ENCODE peak calls at places on chromosomes 16 and 17, in eight cellular contexts. V is transverse colon; Z is CD8-positive, alpha-beta T cell; B is stimulated activated CD4-positive, alpha-beta T cell treated with anti-CD3 and anti-CD28 coated beads, Interleukin-4, amount 100 ng/mL, for 48 hours; D is head of caudate nucleus; A is NCI-H69; P is SHP77 treated with DMSO at 0.1 percent for 48 hours; K is ACHN. F is an unnamed sample.

GRCh38 chr17:62562656-62563055 is 64.8 kb upstream of the MRC2 start:
- DNase-seq in V (peak; percentile 13), Z (no peak), B (no peak), D (no peak), A (peak; percentile 57), P (no peak), K (peak; percentile 25), F (no peak)

GRCh38 chr17:82013772-82014321 is 8.8 kb downstream of the CENPX start:
- DNase-seq in V (no peak), Z (no peak), B (no peak), D (no peak), A (no peak), P (no peak), K (no peak), F (no peak)

GRCh38 chr17:5563451-5563850 is 20.9 kb downstream of the NLRP1 start:
- DNase-seq in V (no peak), Z (no peak), B (no peak), D (no peak), A (no peak), P (no peak), K (no peak), F (no peak)

GRCh38 chr16:75506567-75506966 is 11.3 kb upstream of the CHST6 start:
- DNase-seq in V (peak; percentile 55), Z (no peak), B (no peak), D (no peak), A (peak; percentile 1), P (no peak), K (no peak), F (no peak)

GRCh38 chr17:62900096-62900495 is 65.9 kb upstream of the TANC2 start:
- DNase-seq in V (no peak), Z (no peak), B (no peak), D (no peak), A (no peak), P (no peak), K (no peak), F (no peak)

GRCh38 chr17:66602659-66603363 is 232.1 kb upstream of the CACNG5 start:
- DNase-seq in V (no peak), Z (no peak), B (no peak), D (no peak), A (no peak), P (no peak), K (no peak), F (no peak)

GRCh38 chr17:57502696-57503307 is 242.3 kb downstream of the CCDC182 start:
- DNase-seq in V (no peak), Z (no peak), B (no peak), D (no peak), A (peak; percentile 85), P (no peak), K (no peak), F (no peak)

GRCh38 chr16:13939821-13940220 is 19.9 kb downstream of the ERCC4 start:
- DNase-seq in V (no peak), Z (no peak), B (no peak), D (no peak), A (no peak), P (no peak), K (no peak), F (no peak)

GRCh38 chr17:1168537-1169234 is 11.1 kb downstream of the ABR start:
- DNase-seq in V (no peak), Z (no peak), B (no peak), D (no peak), A (peak; percentile 85), P (no peak), K (no peak), F (no peak)

GRCh38 chr16:3637371-3637923 is 17.0 kb upstream of the DNASE1 start:
- DNase-seq in V (peak; percentile 59), Z (peak; percentile 30), B (peak; percentile 23), D (no peak), A (no peak), P (no peak), K (no peak), F (no peak)

GRCh38 chr16:87304951-87305350 is 12.2 kb downstream of the C16orf95 start:
- DNase-seq in V (no peak), Z (no peak), B (no peak), D (no peak), A (no peak), P (no peak), K (no peak), F (no peak)

GRCh38 chr16:12250578-12250977 is 274.0 kb downstream of the SNX29 start:
- DNase-seq in V (no peak), Z (no peak), B (no peak), D (no peak), A (no peak), P (no peak), K (no peak), F (no peak)

GRCh38 chr17:61809816-61810392 is 53.4 kb downstream of the BRIP1 start:
- DNase-seq in V (no peak), Z (no peak), B (no peak), D (no peak), A (peak; percentile 94), P (peak; percentile 36), K (no peak), F (no peak)

GRCh38 chr17:3710951-3711383 is 12.7 kb upstream of the HASPIN start:
- DNase-seq in V (peak; percentile 53), Z (peak; percentile 67), B (peak; percentile 42), D (no peak), A (no peak), P (no peak), K (peak; percentile 59), F (peak; percentile 70)

GRCh38 chr17:19569785-19570496 is 36.3 kb downstream of the SLC47A1 start:
- DNase-seq in V (peak; percentile 52), Z (no peak), B (no peak), D (no peak), A (no peak), P (no peak), K (no peak), F (no peak)

GRCh38 chr17:67819722-67820121 is 5.6 kb upstream of the BPTF start:
- DNase-seq in V (no peak), Z (no peak), B (no peak), D (no peak), A (no peak), P (no peak), K (no peak), F (no peak)

GRCh38 chr17:78462148-78462547 is 83.7 kb downstream of the PGS1 start:
- DNase-seq in V (no peak), Z (no peak), B (no peak), D (no peak), A (no peak), P (no peak), K (no peak), F (no peak)

GRCh38 chr17:76501018-76501826 is at the start of gene RHBDF2:
- DNase-seq in V (peak; percentile 96), Z (peak; percentile 96), B (peak; percentile 97), D (peak; percentile 79), A (peak; percentile 93), P (peak; percentile 55), K (peak; percentile 85), F (peak; percentile 85)

GRCh38 chr16:84833542-84834402 is 14.0 kb downstream of the CRISPLD2 start:
- DNase-seq in V (no peak), Z (no peak), B (no peak), D (no peak), A (no peak), P (no peak), K (no peak), F (no peak)

GRCh38 chr16:55189975-55190636 is 133.9 kb upstream of the IRX6 start:
- DNase-seq in V (no peak), Z (no peak), B (no peak), D (no peak), A (peak; percentile 35), P (no peak), K (no peak), F (no peak)

GRCh38 chr17:58263773-58264172 is 17.0 kb downstream of the MPO start:
- DNase-seq in V (no peak), Z (no peak), B (no peak), D (no peak), A (no peak), P (no peak), K (no peak), F (no peak)

GRCh38 chr17:48003686-48004120 is 32.8 kb downstream of the CDK5RAP3 start:
- DNase-seq in V (no peak), Z (no peak), B (no peak), D (no peak), A (peak; percentile 100), P (no peak), K (no peak), F (no peak)

GRCh38 chr16:30009990-30010816 is 624 bp downstream of the DOC2A start:
- DNase-seq in V (no peak), Z (no peak), B (no peak), D (no peak), A (no peak), P (no peak), K (no peak), F (no peak)

GRCh38 chr17:72846399-72846798 is 246.1 kb downstream of the SLC39A11 start:
- DNase-seq in V (no peak), Z (no peak), B (no peak), D (no peak), A (peak; percentile 82), P (peak; percentile 15), K (no peak), F (no peak)

F was measured in GM19239.